ENCODE peak calls at places on chromosome 9, in four cellular contexts. R is thyroid gland, I is right lobe of liver, T is transverse colon. D is an unnamed sample.

GRCh38 chr9:92637331-92637730 is 32.6 kb downstream of the IPPK start:
- DNase-seq in R (no peak), I (no peak), T (no peak), D (peak)

GRCh38 chr9:34929506-34930102 is 28.5 kb upstream of the PHF24 start:
- DNase-seq in R (peak), I (no peak), T (no peak), D (peak)

GRCh38 chr9:84357235-84357634 is 16.7 kb upstream of the SLC28A3 start:
- DNase-seq in R (no peak), I (no peak), T (no peak), D (no peak)

GRCh38 chr9:85515021-85515420 is 226.7 kb downstream of the AGTPBP1 start:
- DNase-seq in R (no peak), I (no peak), T (no peak), D (no peak)

GRCh38 chr9:2824564-2824963 is 19.3 kb downstream of the PUM3 start:
- DNase-seq in R (no peak), I (no peak), T (no peak), D (no peak)

GRCh38 chr9:77589046-77589795 is 58.9 kb downstream of the GNA14 start:
- DNase-seq in R (peak), I (no peak), T (peak), D (peak)

GRCh38 chr9:104374711-104375110 is 129.4 kb upstream of the OR13F1 start:
- DNase-seq in R (no peak), I (no peak), T (no peak), D (no peak)

GRCh38 chr9:94908583-94909249 is 182.2 kb downstream of the AOPEP start:
- DNase-seq in R (no peak), I (no peak), T (no peak), D (peak)

GRCh38 chr9:126536836-126537465 is 76.8 kb upstream of the LMX1B start:
- DNase-seq in R (no peak), I (no peak), T (no peak), D (no peak)

DNA sequence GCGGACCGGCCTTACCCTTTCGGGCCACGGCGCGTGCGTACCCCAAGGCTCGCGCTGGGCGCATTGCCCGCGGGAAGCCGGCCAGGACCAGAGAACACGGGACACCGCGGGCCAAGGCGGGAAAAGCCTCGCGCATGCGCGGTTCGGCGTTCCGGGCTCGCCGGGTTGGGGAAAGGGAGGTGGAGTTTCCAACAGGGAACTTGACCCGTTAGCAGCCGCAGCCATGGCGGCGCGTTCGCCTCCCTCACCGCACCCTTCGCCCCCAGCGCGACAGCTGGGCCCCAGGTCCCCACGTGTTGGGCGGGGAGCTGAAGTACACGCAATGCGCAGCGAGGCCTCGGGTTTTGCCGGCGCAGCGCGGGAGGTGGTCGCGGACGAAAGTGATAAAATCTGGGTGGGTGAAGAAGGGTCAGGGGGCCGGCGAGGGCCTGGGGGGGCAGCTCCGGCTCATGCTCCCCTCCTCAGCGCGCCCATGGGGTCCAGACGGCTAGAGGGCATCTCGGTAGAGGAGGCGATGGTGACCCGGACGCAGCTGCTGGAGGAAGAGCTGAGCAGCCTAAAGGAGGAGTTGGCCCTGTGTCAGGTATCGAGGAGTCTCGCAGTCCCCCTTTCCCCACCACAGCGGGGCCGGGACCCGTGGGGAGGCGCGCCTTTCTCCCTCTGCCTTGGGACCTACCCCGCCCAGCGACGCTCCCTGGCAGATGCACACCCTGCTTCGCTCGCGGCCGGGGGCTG is at the start of gene CNTLN:
- DNase-seq in R (peak), I (peak), T (peak), D (peak)
- TF ChIP-seq POLR2A in R (peak), I (peak), T (peak), D (no peak)

DNA sequence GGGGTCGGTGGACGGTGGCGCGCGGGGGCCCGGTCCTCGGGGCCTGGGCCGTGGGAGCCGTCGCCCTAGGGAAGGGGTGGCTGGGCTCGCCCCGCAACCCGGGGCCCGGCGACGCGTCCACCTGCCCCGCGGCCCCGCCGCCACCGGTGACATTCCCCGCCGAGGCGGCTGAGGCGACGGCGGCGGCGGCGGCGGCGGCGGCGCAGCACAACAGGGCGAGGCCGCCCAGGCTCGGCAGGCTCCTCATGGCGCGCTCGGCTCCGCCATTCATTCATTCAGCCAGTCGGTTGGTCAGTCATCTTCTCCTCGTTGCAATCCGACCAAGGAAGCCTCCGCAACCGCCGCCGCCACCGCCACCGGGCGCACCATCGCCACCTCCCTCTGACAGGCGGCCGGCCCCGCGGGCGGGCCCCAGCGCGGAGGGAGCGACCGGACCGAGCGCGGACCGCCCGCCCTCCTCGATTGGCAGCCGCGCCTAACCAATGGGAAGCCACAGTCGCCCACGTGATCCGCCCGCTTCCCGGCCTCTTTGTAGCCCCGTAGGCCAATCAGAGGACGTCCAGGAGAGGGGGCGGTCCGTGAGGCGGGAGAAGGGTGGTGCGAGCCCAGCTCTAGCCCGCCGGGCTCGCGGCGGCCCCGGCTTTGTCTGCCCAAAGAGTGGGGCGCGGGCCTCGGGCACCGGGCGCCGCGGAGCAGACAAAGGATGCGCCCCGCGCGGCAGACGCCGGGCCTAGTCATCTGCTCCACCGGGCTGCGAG is at the start of gene MEGF9:
- DNase-seq in R (peak), I (peak), T (peak), D (peak)
- H3K27ac ChIP-seq in R (peak), I (peak), T (peak), D (peak)

DNA sequence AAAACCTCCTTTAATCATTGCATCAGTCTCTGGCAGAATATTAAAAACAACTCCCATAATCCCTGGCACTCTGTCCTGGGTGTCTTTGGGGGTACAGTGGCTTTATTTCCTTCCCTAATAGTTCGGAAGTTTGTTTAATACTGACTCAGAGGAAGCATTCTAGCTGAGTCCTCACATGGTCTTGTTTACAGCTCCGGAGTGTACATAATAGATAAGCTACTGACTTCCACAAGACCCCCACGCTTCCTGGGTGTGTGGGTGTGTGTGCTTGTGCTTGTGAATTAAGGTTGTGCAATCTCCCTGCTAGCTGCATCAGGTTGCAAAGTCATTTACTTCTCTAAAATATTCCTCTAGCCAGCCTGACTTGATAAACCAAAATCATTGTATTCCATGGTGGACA is 149.9 kb upstream of the CDKN2B start:
- DNase-seq in R (peak), I (peak), T (peak), D (peak)
- TF ChIP-seq POLR2A in R (no peak), I (no peak), T (no peak), D (no peak)

GRCh38 chr9:4780651-4781050 is 12.1 kb upstream of the RCL1 start:
- DNase-seq in R (no peak), I (no peak), T (no peak), D (no peak)
- H3K27ac ChIP-seq in R (no peak), I (no peak), T (no peak), D (no peak)

GRCh38 chr9:682633-683508 is 158.6 kb upstream of the DMRT1 start:
- DNase-seq in R (no peak), I (peak), T (peak), D (peak)
- TF ChIP-seq POLR2A in R (peak), I (peak), T (no peak), D (no peak)

GRCh38 chr9:87081523-87081922 is 134.2 kb upstream of the GAS1 start:
- DNase-seq in R (no peak), I (no peak), T (no peak), D (no peak)

GRCh38 chr9:87077986-87078385 is 130.7 kb upstream of the GAS1 start:
- DNase-seq in R (no peak), I (no peak), T (no peak), D (no peak)

GRCh38 chr9:87084407-87084806 is 137.1 kb upstream of the GAS1 start:
- DNase-seq in R (no peak), I (no peak), T (no peak), D (no peak)

GRCh38 chr9:87083986-87084385 is 136.7 kb upstream of the GAS1 start:
- DNase-seq in R (no peak), I (no peak), T (no peak), D (no peak)

DNA sequence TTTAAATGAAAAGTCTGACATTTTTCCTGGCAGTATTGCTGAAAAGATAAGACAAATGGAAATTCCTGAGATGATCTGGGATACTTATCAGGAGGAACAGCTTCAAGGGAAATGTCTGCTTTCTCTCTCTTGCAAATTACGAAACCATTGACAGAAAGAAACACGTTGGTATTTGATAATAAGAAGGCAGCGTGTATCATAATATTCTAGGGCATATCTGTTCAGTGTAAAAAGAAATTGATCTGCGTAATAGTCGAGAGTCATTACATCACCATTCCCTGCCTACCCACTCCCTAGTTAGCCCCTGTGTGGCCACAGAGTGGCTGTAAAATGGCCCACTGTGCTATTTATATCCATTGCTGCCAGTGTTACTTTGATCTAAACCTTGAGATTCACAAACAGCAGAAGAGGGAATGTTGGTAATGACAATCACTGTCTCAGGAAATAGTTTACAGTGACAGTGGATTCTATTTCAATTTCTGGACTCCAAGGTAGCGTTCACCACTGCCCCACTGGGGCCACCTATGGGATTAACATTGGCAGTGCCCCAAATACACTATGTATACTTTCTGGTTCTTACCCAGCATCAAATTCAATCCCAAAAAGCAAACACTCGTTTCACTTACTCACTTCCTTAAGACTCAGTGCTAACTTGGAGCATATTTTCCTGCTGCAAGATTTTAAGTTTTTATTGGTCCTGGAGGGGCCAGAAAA is 133.4 kb upstream of the GAS1 start:
- DNase-seq in R (no peak), I (no peak), T (no peak), D (no peak)
- H3K27ac ChIP-seq in R (no peak), I (no peak), T (no peak), D (no peak)

GRCh38 chr9:4424891-4425290 is 65.4 kb upstream of the SLC1A1 start:
- DNase-seq in R (no peak), I (no peak), T (no peak), D (no peak)
- TF ChIP-seq POLR2A in R (no peak), I (no peak), T (no peak), D (no peak)

DNA sequence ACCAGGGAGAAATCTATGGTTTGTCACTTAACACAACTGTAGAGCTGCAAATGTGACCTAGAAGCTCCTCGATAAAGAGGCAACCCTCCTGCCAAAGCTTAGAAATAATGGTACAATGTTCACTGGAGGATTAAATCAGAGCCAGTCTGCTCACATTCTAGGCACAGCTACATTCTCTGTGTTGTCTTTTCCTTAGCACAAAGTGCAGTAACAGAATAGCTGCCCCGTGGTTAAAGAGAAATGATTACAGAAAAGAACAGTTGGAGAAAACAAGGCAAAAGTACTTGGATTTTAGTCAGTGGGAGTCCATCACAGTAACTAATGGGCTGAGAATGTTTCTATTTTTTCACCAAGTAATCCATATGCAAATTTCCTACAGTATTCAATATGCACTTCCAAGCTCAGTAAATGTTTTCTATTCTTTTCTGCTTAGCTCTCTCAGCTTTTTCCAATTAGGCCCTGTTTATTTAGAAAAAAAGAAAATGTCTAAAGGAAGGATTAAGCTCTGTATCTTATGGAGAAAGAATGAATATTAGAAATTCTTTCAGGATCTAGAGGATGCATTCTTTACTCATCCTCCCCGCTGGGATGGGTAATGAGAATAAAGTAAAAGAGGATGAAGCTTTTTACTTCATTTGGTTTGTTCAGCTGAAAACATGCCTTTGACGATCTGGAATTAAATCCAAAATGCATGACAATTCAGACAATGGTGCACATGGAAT is 345.5 kb downstream of the GLIS3 start:
- DNase-seq in R (no peak), I (no peak), T (no peak), D (no peak)
- H3K27ac ChIP-seq in R (peak), I (no peak), T (no peak), D (no peak)

DNA sequence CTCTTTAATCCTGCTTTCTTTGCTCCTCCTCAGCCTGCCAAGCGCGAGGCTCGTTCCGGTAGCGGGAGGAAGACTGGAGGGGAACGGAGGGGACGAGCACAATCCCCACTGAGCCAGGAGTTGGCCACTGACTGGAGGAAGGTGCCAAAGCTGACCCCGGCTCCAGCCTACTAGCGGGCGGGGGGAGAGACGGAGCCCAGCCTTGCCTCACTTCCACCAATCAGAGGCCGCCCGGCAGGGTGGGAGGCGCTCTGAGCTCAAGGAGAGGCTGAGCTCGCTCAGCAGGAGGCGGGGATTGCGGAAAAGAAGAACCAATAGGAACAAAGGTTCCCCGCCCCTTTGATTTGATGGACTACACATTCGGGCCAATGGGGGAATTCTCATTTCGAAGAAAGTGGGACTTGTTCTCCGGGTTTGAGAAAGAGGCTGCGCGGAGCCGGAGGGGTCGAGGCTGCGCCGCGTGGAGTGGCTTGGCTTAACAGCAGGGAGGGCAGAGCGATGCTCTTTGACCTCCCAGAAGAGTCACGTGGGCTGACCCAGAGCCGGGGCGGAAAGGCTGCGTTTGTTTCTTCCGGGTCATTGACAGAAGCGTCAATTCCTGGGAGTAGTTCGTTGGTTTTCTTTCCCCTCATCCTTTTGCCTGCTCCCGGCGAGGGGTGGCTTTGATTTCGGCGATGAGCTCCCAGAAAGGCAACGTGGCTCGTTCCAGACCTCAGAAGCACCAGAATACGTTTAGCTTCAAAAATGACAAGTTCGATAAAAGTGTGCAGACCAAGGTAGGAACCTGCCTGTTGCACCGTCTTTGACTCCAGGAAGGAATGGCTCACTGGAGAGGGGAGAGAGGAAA is at the start of the genes ABHD17B and C9orf85:
- DNase-seq in R (peak), I (peak), T (peak), D (peak)
- TF ChIP-seq POLR2A in R (peak), I (peak), T (peak), D (peak)